ENCODE peak calls at places on chromosome X, in five cellular contexts. X is activated naive CD8-positive, alpha-beta T cell treated with anti-CD3 and anti-CD28 coated beads, Interleukin-2, amount 10 ng/mL, durations not matched to agents 7 days and 5 days; A is natural killer cell; I is activated CD8-positive, alpha-beta T cell treated with anti-CD3 and anti-CD28 coated beads, Interleukin-2, amount 10 ng/mL, durations not matched to agents 7 days and 5 days; R is RWPE2. M is an unnamed sample.

GRCh38 chrX:77342028-77342427 is 105.2 kb upstream of the FGF16 start:
- ATAC-seq in R (no peak), X (no peak), A (no peak), I (no peak), M (no peak)

GRCh38 chrX:31337332-31337731 is 265.5 kb upstream of the FTHL17 start:
- ATAC-seq in A (no peak), R (no peak), X (no peak), I (no peak), M (no peak)

GRCh38 chrX:67520671-67521070 is 23.1 kb upstream of the AR start:
- ATAC-seq in R (no peak), X (no peak), I (no peak), A (no peak), M (no peak)

GRCh38 chrX:151746502-151746901 is 12.0 kb downstream of the CNGA2 start:
- ATAC-seq in R (no peak), X (no peak), A (no peak), I (no peak), M (no peak)

GRCh38 chrX:7294483-7294882 is 146.5 kb upstream of the PUDP start:
- ATAC-seq in X (no peak), A (no peak), I (no peak), R (no peak), M (no peak)

GRCh38 chrX:103883533-103883932 is 51.5 kb upstream of the RAB9B start:
- ATAC-seq in R (no peak), A (no peak), I (no peak), X (no peak), M (no peak)

GRCh38 chrX:41178201-41178600 is 93.0 kb downstream of the USP9X start:
- ATAC-seq in A (peak; percentile 18), I (no peak), X (no peak), R (no peak), M (no peak)

GRCh38 chrX:95893632-95894031 is 791.0 kb upstream of the DIAPH2 start:
- ATAC-seq in X (no peak), R (no peak), I (no peak), A (no peak), M (no peak)

GRCh38 chrX:150256297-150256650 is 106.8 kb upstream of the MAMLD1 start:
- ATAC-seq in I (no peak), X (no peak), R (no peak), A (no peak), M (no peak)

GRCh38 chrX:137032841-137033773 is 688 bp downstream of the GPR101 start:
- ATAC-seq in R (no peak), I (no peak), X (no peak), A (no peak), M (no peak)

GRCh38 chrX:52995974-52996304 is 37.6 kb upstream of the FAM156A start:
- ATAC-seq in X (no peak), A (no peak), R (no peak), I (no peak), M (no peak)

GRCh38 chrX:47573334-47574095 is 8.7 kb upstream of the TIMP1 start:
- ATAC-seq in A (no peak), X (no peak), R (peak; percentile 74), I (no peak), M (peak; percentile 46)

GRCh38 chrX:71579136-71579989 is 1.1 kb downstream of the GCNA start:
- ATAC-seq in I (no peak), X (no peak), R (no peak), A (peak; percentile 57), M (peak; percentile 28)

GRCh38 chrX:37984880-37985279 is 21.5 kb upstream of the SYTL5 start:
- ATAC-seq in R (no peak), I (no peak), X (no peak), A (no peak), M (no peak)

GRCh38 chrX:41922125-41922521 is 1.2 kb downstream of the CASK start:
- ATAC-seq in X (peak; percentile 20), R (peak; percentile 20), I (peak; percentile 28), A (peak; percentile 36), M (no peak)

GRCh38 chrX:151902813-151903591 is 9.7 kb upstream of the MAGEA4 start:
- ATAC-seq in A (no peak), R (peak; percentile 100), I (no peak), X (no peak), M (peak; percentile 83)

GRCh38 chrX:72128881-72129280 is 2.8 kb downstream of the RTL5 start:
- ATAC-seq in I (no peak), R (peak; percentile 26), X (no peak), A (no peak), M (no peak)

GRCh38 chrX:132615396-132616131 is 126.7 kb upstream of the MBNL3 start:
- ATAC-seq in R (no peak), A (peak; percentile 61), I (peak; percentile 61), X (no peak), M (peak; percentile 35)

GRCh38 chrX:10175317-10175871 is 18.6 kb downstream of the CLCN4 start:
- ATAC-seq in I (no peak), A (no peak), X (no peak), R (no peak), M (no peak)

GRCh38 chrX:106415276-106415895 is 196.4 kb upstream of the RADX start:
- ATAC-seq in A (no peak), X (no peak), R (no peak), I (no peak), M (no peak)

GRCh38 chrX:124736553-124737240 is 390.3 kb downstream of the SH2D1A start:
- ATAC-seq in X (peak; percentile 75), A (peak; percentile 18), R (no peak), I (peak; percentile 74), M (no peak)

GRCh38 chrX:124231454-124231853 is 101.0 kb upstream of the TEX13D start:
- ATAC-seq in R (no peak), X (no peak), I (no peak), A (no peak), M (no peak)

GRCh38 chrX:43693602-43694406 is 37.7 kb downstream of the MAOA start:
- ATAC-seq in I (no peak), R (no peak), X (no peak), A (no peak), M (no peak)

GRCh38 chrX:118189628-118190027 is 73.0 kb upstream of the KLHL13 start:
- ATAC-seq in A (no peak), R (no peak), I (no peak), X (no peak), M (no peak)

GRCh38 chrX:77962068-77962902 is 7.2 kb downstream of the PGAM4 start:
- ATAC-seq in A (peak; percentile 44), X (peak; percentile 65), I (peak; percentile 76), R (no peak), M (no peak)

GRCh38 chrX:102712967-102713677 is 874 bp downstream of the GPRASP2 start:
- ATAC-seq in A (peak; percentile 43), I (peak; percentile 30), X (no peak), R (peak; percentile 58), M (peak; percentile 66)

GRCh38 chrX:115940348-115940747 is 230.2 kb upstream of the AGTR2 start:
- ATAC-seq in I (no peak), X (no peak), R (no peak), A (no peak), M (no peak)